ENCODE peak calls at places on chromosomes 1 and 21, in eight cellular contexts. O, E, S, I, G, U, D and M are unnamed samples.

GRCh38 chr1:50158421-50158820 is 49.7 kb downstream of the ELAVL4 start:
- DNase-seq in U (no peak), G (no peak), S (no peak), E (no peak), D (peak; percentile 63), I (no peak), O (no peak), M (no peak)

GRCh38 chr1:10909697-10910489 is 102.6 kb upstream of the TARDBP start:
- DNase-seq in I (peak; percentile 65), G (peak; percentile 28), D (peak; percentile 25), E (peak; percentile 68), U (peak; percentile 58), O (peak; percentile 22), S (peak; percentile 22), M (peak; percentile 62)

GRCh38 chr1:19321071-19321470 is 8.9 kb downstream of the SLC66A1 start:
- DNase-seq in O (no peak), G (no peak), S (no peak), I (no peak), E (no peak), U (no peak), D (no peak), M (no peak)

GRCh38 chr1:204286841-204287387 is 72.8 kb downstream of the PLEKHA6 start:
- DNase-seq in I (no peak), S (no peak), G (no peak), E (no peak), D (no peak), U (no peak), O (peak; percentile 30), M (peak; percentile 67)

GRCh38 chr1:63411081-63411480 is 43.7 kb downstream of the ALG6 start:
- DNase-seq in I (no peak), O (peak; percentile 6), G (no peak), S (no peak), E (no peak), D (no peak), U (no peak), M (no peak)

GRCh38 chr1:201042663-201043461 is 19.3 kb upstream of the KIF21B start:
- DNase-seq in O (peak; percentile 86), E (peak; percentile 59), S (peak; percentile 47), D (peak; percentile 62), U (peak; percentile 38), G (peak; percentile 29), I (peak; percentile 66), M (peak; percentile 89)

GRCh38 chr1:175512637-175513412 is 230.6 kb downstream of the TNR start:
- DNase-seq in D (no peak), I (no peak), S (no peak), G (no peak), U (no peak), O (no peak), E (no peak), M (no peak)

GRCh38 chr1:62765981-62766380 is 18.0 kb upstream of the ATG4C start:
- DNase-seq in G (no peak), D (no peak), I (no peak), O (no peak), U (no peak), E (no peak), S (no peak), M (no peak)

GRCh38 chr1:29518183-29518835 is 282.0 kb downstream of the PTPRU start:
- DNase-seq in I (no peak), S (no peak), D (no peak), E (no peak), O (no peak), U (no peak), G (no peak), M (no peak)

GRCh38 chr1:229068266-229069043 is 202.5 kb upstream of the RAB4A start:
- DNase-seq in D (no peak), O (peak; percentile 87), U (no peak), S (no peak), G (no peak), E (no peak), I (no peak), M (peak; percentile 65)

GRCh38 chr1:44810101-44810761 is 1.9 kb downstream of the BTBD19 start:
- DNase-seq in S (peak; percentile 62), E (no peak), D (no peak), U (peak; percentile 64), I (no peak), G (no peak), O (peak; percentile 64), M (peak; percentile 97)

GRCh38 chr1:41537788-41538351 is 53.4 kb upstream of the EDN2 start:
- DNase-seq in E (no peak), O (peak; percentile 80), U (peak; percentile 73), I (no peak), G (no peak), S (peak; percentile 63), D (peak; percentile 8), M (peak; percentile 70)

GRCh38 chr1:14778882-14779594 is 180.6 kb downstream of the KAZN start:
- DNase-seq in S (no peak), I (peak; percentile 77), G (peak; percentile 36), D (no peak), U (peak; percentile 25), E (peak; percentile 54), O (peak; percentile 34), M (peak; percentile 58)

GRCh38 chr1:32215629-32216505 is 6.3 kb downstream of the TMEM234 start:
- DNase-seq in U (peak; percentile 44), I (peak; percentile 84), D (peak; percentile 78), E (peak; percentile 70), S (peak; percentile 41), O (peak; percentile 76), G (peak; percentile 61), M (peak; percentile 75)

GRCh38 chr1:157671895-157672294 is 28.7 kb downstream of the FCRL3 start:
- DNase-seq in O (no peak), D (peak; percentile 65), I (no peak), U (no peak), S (no peak), E (no peak), G (no peak), M (peak; percentile 46)

GRCh38 chr1:166947398-166948043 is 27.8 kb downstream of the ILDR2 start:
- DNase-seq in G (no peak), S (peak; percentile 64), E (peak; percentile 86), D (peak; percentile 5), O (peak; percentile 69), I (peak; percentile 78), U (peak; percentile 40), M (no peak)

GRCh38 chr1:59444520-59444919 is 147.6 kb downstream of the FGGY start:
- DNase-seq in U (no peak), O (no peak), D (no peak), S (no peak), G (no peak), I (no peak), E (no peak), M (no peak)

GRCh38 chr1:200671235-200671786 is 1.6 kb upstream of the DDX59 start:
- DNase-seq in D (no peak), G (no peak), S (no peak), I (no peak), U (no peak), O (no peak), E (no peak), M (no peak)

GRCh38 chr1:8629241-8630091 is 188.0 kb downstream of the RERE start:
- DNase-seq in D (no peak), U (no peak), O (peak; percentile 45), S (no peak), G (peak; percentile 26), I (no peak), E (no peak), M (peak; percentile 4)

GRCh38 chr21:29298348-29299045 is at the start of gene BACH1:
- DNase-seq in O (peak; percentile 95), S (peak; percentile 90), G (peak; percentile 76), I (peak; percentile 93), U (peak; percentile 92), D (peak; percentile 72), E (peak; percentile 93), M (peak; percentile 88)
- TF ChIP-seq CTCF in O (peak; percentile 14), S (peak; percentile 47), G (peak; percentile 56), I (peak; percentile 39), U (peak; percentile 58), D (peak; percentile 70), E (no peak), M (peak; percentile 35)

DNA sequence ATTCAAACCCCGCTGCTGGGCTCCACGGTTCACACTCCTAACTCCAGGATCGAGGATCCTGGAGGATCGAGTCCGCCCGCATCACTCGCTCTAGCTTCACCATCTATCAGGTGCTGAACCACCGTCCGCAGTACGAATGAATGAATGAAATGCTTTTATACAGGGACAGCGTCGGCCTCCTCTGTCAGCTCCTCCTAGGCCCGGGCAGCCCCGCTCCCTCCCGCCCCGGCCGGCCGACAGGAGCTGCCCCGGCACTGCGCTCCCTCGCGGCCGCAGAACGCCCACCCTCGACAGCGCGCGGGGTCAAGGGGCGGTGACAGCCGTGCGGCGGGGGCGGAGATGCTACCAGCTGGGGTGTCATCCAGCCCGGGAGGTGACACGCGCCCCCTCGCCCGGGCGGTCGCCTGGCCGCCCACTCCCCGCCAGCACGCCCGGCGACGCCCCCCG is 520 bp downstream of the ZBTB17 start:
- DNase-seq in E (peak; percentile 80), G (peak; percentile 53), D (peak; percentile 31), S (no peak), I (peak; percentile 78), O (peak; percentile 57), U (peak; percentile 64), M (peak; percentile 35)
- TF ChIP-seq CTCF in E (no peak), G (peak; percentile 72), D (no peak), S (no peak), I (no peak), O (no peak), U (peak; percentile 48), M (no peak)

DNA sequence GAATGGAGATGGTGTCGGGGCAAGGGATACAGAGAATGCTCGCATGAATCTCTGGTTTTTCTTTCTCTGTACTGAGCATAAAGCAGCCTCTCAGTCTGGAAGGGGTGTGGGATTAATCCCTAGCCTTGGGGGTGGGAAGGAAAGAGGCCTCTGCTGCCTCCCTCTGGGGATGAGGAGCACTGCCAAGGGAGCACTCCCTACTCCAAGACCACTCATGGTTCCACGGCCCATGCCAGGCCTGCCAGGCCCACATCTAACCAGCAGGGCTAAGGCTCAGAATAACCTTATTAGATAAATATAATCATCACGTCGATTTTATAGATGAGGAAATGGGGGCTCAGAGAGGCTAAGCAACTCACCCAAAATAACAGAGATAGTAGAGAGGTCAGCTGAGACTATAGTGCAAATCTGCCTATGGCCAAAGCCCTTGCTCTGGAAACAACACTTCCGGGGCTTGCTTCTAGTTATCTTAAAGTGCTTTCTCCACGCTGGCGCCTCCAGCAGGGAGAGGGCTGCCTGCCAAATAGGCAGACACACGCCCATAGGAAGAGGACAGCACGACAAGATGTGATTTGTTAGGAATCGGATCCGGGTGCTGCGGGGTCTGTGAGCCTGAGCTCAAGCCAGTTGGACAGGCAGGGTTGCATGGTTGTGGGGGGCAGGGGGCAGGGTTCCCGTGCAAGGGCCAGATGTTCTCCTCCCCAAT is 522 bp downstream of the TEX35 start:
- DNase-seq in I (no peak), D (peak; percentile 17), G (no peak), O (peak; percentile 78), U (peak; percentile 56), S (no peak), E (no peak), M (no peak)
- TF ChIP-seq CTCF in I (no peak), D (no peak), G (no peak), O (no peak), U (peak; percentile 10), S (no peak), E (no peak), M (no peak)

DNA sequence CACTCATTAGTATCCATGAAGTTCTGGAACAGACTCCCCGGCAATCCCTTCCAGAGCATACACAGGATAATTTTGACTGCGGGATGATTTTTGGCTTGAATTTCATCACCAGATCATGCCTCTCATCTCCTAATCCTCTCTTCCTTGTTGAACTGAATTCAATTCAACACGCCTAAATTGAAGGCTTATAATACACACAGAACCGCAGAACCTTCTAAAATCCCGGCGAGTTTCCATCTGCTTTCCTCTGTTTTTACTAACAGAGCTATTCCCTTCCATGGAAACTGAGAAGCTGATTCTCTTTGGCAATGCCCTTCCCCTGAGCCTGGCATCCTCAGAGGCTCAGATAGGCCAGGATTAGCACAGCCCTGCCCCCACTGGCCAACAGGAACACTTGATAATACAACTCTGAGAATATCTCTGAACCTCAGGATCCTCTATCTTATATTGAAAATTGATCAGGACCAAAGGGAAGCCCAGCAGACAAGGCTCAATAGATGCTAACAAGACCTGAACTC is 130.2 kb downstream of the CAPN8 start:
- DNase-seq in G (no peak), U (no peak), E (no peak), I (no peak), O (no peak), D (no peak), S (no peak), M (no peak)
- TF ChIP-seq CTCF in G (no peak), U (no peak), E (no peak), I (no peak), O (no peak), D (no peak), S (no peak), M (no peak)